ENCODE peak calls at places on chromosomes 6 and 20, in ten cellular contexts. U is fibroblast of the aortic adventitia; I is activated T-helper 2 cell treated with anti-CD3 and anti-CD28 coated beads, Interferon-gamma antibody, Interleukin-2, Interleukin-4, amounts not matched to agents 10 μg/mL and 5 μg/mL and 100 μg/mL, durations not matched to agents 14 hours and 24 hours and 36 hours; J is effector memory CD4-positive, alpha-beta T cell; G is H9; B is KG1; L is neuronal stem cell; Z is mammary epithelial cell; R is T-helper 9 cell; K is COR-L47. E is an unnamed sample.

GRCh38 chr6:56649053-56649769 is 6.5 kb upstream of the DST start:
- DNase-seq in U (peak), I (no peak), J (no peak), G (no peak), B (no peak), L (no peak), Z (no peak), R (no peak), K (peak), E (peak)

GRCh38 chr6:127515234-127515793 is 3.8 kb downstream of the MTCL3 start:
- DNase-seq in U (peak), I (no peak), J (no peak), G (peak), B (no peak), L (peak), Z (peak), R (peak), K (peak), E (peak)

GRCh38 chr6:21111399-21111725 is 482.2 kb upstream of the SOX4 start:
- DNase-seq in U (no peak), I (no peak), J (no peak), G (no peak), B (no peak), L (no peak), Z (peak), R (no peak), K (peak), E (peak)

GRCh38 chr20:40797425-40797824 is 108.4 kb upstream of the MAFB start:
- DNase-seq in U (peak), I (no peak), J (no peak), G (peak), B (no peak), L (no peak), Z (peak), R (no peak), K (peak), E (peak)

GRCh38 chr6:23547851-23548250 is 578.2 kb upstream of the NRSN1 start:
- DNase-seq in U (no peak), I (no peak), J (no peak), G (peak), B (no peak), L (no peak), Z (no peak), R (no peak), K (no peak), E (peak)

GRCh38 chr20:34943808-34944568 is 11.6 kb downstream of the GSS start:
- DNase-seq in U (no peak), I (no peak), J (no peak), G (no peak), B (no peak), L (no peak), Z (peak), R (no peak), K (no peak), E (no peak)

GRCh38 chr6:166586424-166587156 is at the start of gene RAMACL:
- DNase-seq in U (no peak), I (peak), J (peak), G (peak), B (no peak), L (no peak), Z (peak), R (peak), K (no peak), E (no peak)

GRCh38 chr6:125950293-125950692 is 6.3 kb upstream of the HINT3 start:
- DNase-seq in U (peak), I (no peak), J (no peak), G (peak), B (no peak), L (no peak), Z (peak), R (no peak), K (no peak), E (no peak)

GRCh38 chr6:157800420-157801237 is 22.4 kb upstream of the SNX9 start:
- DNase-seq in U (peak), I (no peak), J (no peak), G (no peak), B (no peak), L (no peak), Z (peak), R (no peak), K (no peak), E (no peak)

GRCh38 chr6:34174846-34175399 is 29.0 kb upstream of the GRM4 start:
- DNase-seq in U (no peak), I (no peak), J (no peak), G (no peak), B (no peak), L (no peak), Z (no peak), R (no peak), K (no peak), E (no peak)

GRCh38 chr6:7136859-7137334 is 29.1 kb downstream of the RREB1 start:
- DNase-seq in U (no peak), I (no peak), J (no peak), G (no peak), B (no peak), L (no peak), Z (no peak), R (no peak), K (no peak), E (no peak)

GRCh38 chr6:18742406-18742805 is 355.3 kb downstream of the RNF144B start:
- DNase-seq in U (peak), I (no peak), J (no peak), G (no peak), B (no peak), L (no peak), Z (peak), R (no peak), K (no peak), E (no peak)

GRCh38 chr20:57503035-57503658 is 21.8 kb downstream of the CTCFL start:
- DNase-seq in U (no peak), I (no peak), J (no peak), G (no peak), B (no peak), L (no peak), Z (no peak), R (no peak), K (no peak), E (no peak)

GRCh38 chr20:5947276-5947675 is 3.1 kb downstream of the TRMT6 start:
- DNase-seq in U (no peak), I (no peak), J (no peak), G (no peak), B (no peak), L (no peak), Z (peak), R (no peak), K (no peak), E (no peak)

GRCh38 chr6:33621396-33622388 is 570 bp downstream of the ITPR3 start:
- DNase-seq in U (peak), I (peak), J (peak), G (peak), B (no peak), L (no peak), Z (peak), R (peak), K (peak), E (peak)

GRCh38 chr20:57657537-57658446 is 37.6 kb upstream of the ZBP1 start:
- DNase-seq in U (no peak), I (no peak), J (peak), G (peak), B (no peak), L (no peak), Z (peak), R (peak), K (peak), E (peak)

GRCh38 chr6:81950877-81951276 is 198.4 kb upstream of the TENT5A start:
- DNase-seq in U (peak), I (no peak), J (no peak), G (no peak), B (no peak), L (no peak), Z (peak), R (no peak), K (no peak), E (no peak)

GRCh38 chr20:35472209-35472608 is 16.8 kb downstream of the CEP250 start:
- DNase-seq in U (no peak), I (no peak), J (no peak), G (no peak), B (no peak), L (no peak), Z (no peak), R (no peak), K (no peak), E (no peak)

GRCh38 chr6:131159578-131159977 is 24.3 kb downstream of the AKAP7 start:
- DNase-seq in U (peak), I (no peak), J (no peak), G (no peak), B (no peak), L (no peak), Z (peak), R (no peak), K (no peak), E (no peak)